ENCODE peak calls at places on chromosomes 4 and X, in four cellular contexts. N is esophagus muscularis mucosa, P is GM23338, Y is breast epithelium. A is an unnamed sample.

GRCh38 chrX:53163436-53163835 is 61.6 kb downstream of the KDM5C start:
- DNase-seq in P (peak), N (no peak), Y (no peak), A (no peak)

GRCh38 chr4:139875456-139875855 is 209.8 kb downstream of the MGST2 start:
- DNase-seq in Y (no peak), N (no peak), P (peak), A (no peak)

GRCh38 chr4:148998719-148999118 is 556.5 kb upstream of the NR3C2 start:
- DNase-seq in N (no peak), P (peak), Y (no peak), A (no peak)

GRCh38 chr4:156799121-156799589 is 172.4 kb downstream of the PDGFC start:
- DNase-seq in N (no peak), Y (no peak), P (no peak), A (no peak)

GRCh38 chr4:94504545-94504944 is 52.8 kb downstream of the PDLIM5 start:
- DNase-seq in N (no peak), P (no peak), Y (no peak), A (no peak)

GRCh38 chr4:156197216-156197615 is 243.6 kb upstream of the CTSO start:
- DNase-seq in N (no peak), Y (no peak), P (peak), A (no peak)

GRCh38 chrX:22116585-22117546 is 84.7 kb downstream of the PHEX start:
- DNase-seq in P (no peak), N (no peak), Y (no peak), A (no peak)

GRCh38 chr4:173752610-173753009 is 222.6 kb upstream of the HAND2 start:
- DNase-seq in P (peak), N (no peak), Y (no peak), A (no peak)

GRCh38 chrX:46831620-46832327 is 5.1 kb upstream of the RP2 start:
- DNase-seq in N (no peak), Y (no peak), P (no peak), A (no peak)

GRCh38 chr4:76354517-76355473 is 48.3 kb downstream of the STBD1 start:
- DNase-seq in P (no peak), N (no peak), Y (no peak), A (no peak)

GRCh38 chrX:68901512-68901911 is 72.7 kb downstream of the EFNB1 start:
- DNase-seq in P (no peak), Y (no peak), N (no peak), A (no peak)

GRCh38 chrX:145881175-145881867 is 63.7 kb downstream of the SLITRK2 start:
- DNase-seq in P (peak), N (no peak), Y (no peak), A (no peak)

GRCh38 chr4:102518703-102519131 is 17.6 kb downstream of the NFKB1 start:
- DNase-seq in Y (no peak), N (no peak), P (no peak), A (no peak)

GRCh38 chrX:135477576-135477975 is 42.9 kb upstream of the INTS6L start:
- DNase-seq in P (peak), N (no peak), Y (peak), A (no peak)

GRCh38 chr4:85738721-85739120 is 263.8 kb downstream of the ARHGAP24 start:
- DNase-seq in Y (no peak), P (no peak), N (no peak), A (no peak)

GRCh38 chr4:7420661-7421040 is 14.1 kb downstream of the PSAPL1 start:
- DNase-seq in P (no peak), N (no peak), Y (no peak), A (no peak)

GRCh38 chrX:39670281-39670680 is 427.5 kb downstream of the BCOR start:
- DNase-seq in N (no peak), P (no peak), Y (no peak), A (no peak)

GRCh38 chr4:68724426-68724825 is 54.0 kb upstream of the UGT2B15 start:
- DNase-seq in N (no peak), P (peak), Y (no peak), A (no peak)

GRCh38 chrX:108309144-108309543 is 129.1 kb downstream of the COL4A6 start:
- DNase-seq in N (no peak), Y (no peak), P (no peak), A (no peak)

GRCh38 chr4:85828295-85828910 is 353.5 kb downstream of the ARHGAP24 start:
- DNase-seq in P (no peak), N (no peak), Y (no peak), A (no peak)

DNA sequence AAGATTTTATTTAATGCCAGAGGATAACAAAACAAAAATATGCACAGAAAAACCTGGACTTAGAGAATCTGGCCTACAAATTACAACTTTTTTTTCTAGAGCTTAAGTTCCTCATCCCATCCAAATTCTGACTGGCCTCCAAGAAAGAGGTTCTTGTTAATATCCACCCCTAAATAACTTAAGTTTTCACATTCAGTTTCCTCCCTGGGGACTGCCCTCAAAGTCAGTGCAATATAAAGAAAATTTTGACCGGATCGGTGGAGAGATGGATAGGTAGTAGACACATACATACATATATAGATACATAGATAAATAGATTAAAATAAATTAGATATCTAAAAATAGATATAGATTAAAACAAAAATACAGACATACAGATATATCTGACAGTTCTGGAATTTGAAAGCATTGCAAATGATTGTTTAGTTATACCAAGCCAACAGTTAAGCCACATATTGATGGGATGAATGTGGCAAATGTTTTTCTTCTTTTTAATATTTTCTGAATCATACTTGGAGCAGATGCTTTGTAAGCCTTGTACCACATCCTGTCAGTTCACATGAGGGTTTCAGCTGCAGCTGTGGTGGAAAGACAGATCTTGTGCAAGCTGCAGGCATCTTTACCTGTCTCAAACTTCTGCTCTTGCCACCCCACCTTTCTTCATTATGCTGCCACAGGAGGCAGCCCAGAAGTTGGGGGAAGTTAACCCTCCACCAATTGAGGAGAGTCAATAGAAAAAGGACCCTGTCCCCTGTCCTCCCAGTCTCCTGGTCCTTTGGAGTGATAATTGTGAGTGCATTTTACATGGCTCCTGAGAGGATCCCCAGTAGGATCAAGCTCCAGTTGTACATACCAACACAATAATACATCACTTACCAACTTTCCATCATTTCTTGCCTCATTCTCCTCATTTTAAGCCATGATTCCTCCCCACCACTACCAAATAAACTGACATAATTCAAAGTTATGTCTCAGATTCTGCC is 58.5 kb upstream of the PRDM8 start:
- DNase-seq in P (no peak), Y (no peak), N (no peak), A (no peak)
- TF ChIP-seq POLR2AphosphoS5 in P (no peak), Y (no peak), N (no peak), A (no peak)

DNA sequence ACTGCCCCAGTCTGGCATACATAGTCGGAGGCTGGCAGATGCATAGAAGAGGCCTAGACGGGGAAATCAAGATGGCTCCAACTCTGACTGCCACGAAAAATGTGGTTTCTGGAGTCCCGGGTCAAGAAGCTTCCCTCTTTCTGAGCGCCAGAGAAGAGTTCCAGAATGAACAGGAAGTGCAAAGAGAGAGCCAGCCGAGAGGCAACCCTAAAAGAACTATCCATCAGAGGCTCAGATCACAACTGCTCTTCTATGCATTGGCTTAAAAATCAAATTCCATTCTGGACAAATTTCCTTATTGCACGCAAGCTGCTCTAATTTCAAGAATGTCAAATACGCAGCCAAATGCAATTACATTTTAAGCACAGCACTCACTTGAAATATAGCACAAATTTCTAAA is 26.0 kb downstream of the OTUD6A start:
- DNase-seq in N (no peak), P (no peak), Y (no peak), A (no peak)
- TF ChIP-seq POLR2AphosphoS5 in N (no peak), P (no peak), Y (no peak), A (no peak)

GRCh38 chr4:123546661-123547060 is 150.1 kb downstream of the SPRY1 start:
- DNase-seq in N (no peak), P (peak), Y (no peak), A (no peak)

GRCh38 chr4:123547818-123548200 is 151.2 kb downstream of the SPRY1 start:
- DNase-seq in Y (no peak), P (no peak), N (no peak), A (no peak)

GRCh38 chr4:123547167-123547817 is 150.7 kb downstream of the SPRY1 start:
- DNase-seq in N (no peak), P (peak), Y (peak), A (no peak)

GRCh38 chr4:123545569-123546122 is 149.1 kb downstream of the SPRY1 start:
- DNase-seq in P (peak), Y (no peak), N (no peak), A (no peak)

GRCh38 chr4:123546123-123546654 is 149.6 kb downstream of the SPRY1 start:
- DNase-seq in P (no peak), Y (no peak), N (no peak), A (no peak)
- TF ChIP-seq POLR2AphosphoS5 in P (no peak), Y (no peak), N (no peak), A (no peak)

GRCh38 chrX:1485033-1485432 is 32.3 kb upstream of the ASMTL start:
- DNase-seq in P (no peak), Y (peak), N (no peak), A (no peak)

GRCh38 chrX:1487401-1487800 is 34.7 kb upstream of the ASMTL start:
- DNase-seq in N (no peak), P (no peak), Y (no peak), A (no peak)

GRCh38 chrX:1488141-1488540 is 35.4 kb upstream of the ASMTL start:
- DNase-seq in P (no peak), Y (no peak), N (no peak), A (no peak)

GRCh38 chrX:1486177-1486576 is 33.5 kb upstream of the ASMTL start:
- DNase-seq in Y (no peak), N (no peak), P (no peak), A (no peak)

DNA sequence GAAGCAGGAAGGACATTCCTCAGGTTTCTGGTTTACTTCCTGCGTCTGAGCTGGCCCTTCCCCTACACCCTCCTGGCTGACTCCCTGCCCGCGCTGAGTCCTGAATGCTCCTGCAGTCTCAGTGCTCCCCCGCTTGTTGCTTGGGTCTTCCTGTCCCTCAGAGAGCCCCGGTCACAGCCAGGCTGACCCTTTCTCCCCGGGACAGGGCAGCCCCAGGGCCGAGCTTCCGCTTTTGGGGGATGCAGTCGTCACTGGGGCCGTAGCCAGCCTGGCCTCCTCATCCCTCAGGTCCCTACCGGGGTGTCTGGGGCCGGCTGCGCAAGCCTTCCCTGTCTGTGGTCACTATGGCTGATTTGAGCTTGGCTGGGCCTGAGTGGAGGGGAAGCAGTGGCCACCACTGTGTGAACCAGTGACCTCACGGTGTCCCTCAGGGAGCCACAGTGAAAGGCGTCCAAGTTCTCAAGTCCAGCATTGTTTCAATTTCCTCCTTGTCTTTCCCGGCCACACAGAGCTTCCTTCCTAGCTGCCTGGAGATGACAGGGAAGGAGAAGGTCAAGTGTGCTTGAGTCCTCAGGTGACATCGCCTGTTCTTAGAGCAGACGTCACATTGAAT is 34.1 kb upstream of the ASMTL start:
- DNase-seq in Y (no peak), N (no peak), P (no peak), A (no peak)
- TF ChIP-seq POLR2AphosphoS5 in Y (peak), N (peak), P (no peak), A (peak)

DNA sequence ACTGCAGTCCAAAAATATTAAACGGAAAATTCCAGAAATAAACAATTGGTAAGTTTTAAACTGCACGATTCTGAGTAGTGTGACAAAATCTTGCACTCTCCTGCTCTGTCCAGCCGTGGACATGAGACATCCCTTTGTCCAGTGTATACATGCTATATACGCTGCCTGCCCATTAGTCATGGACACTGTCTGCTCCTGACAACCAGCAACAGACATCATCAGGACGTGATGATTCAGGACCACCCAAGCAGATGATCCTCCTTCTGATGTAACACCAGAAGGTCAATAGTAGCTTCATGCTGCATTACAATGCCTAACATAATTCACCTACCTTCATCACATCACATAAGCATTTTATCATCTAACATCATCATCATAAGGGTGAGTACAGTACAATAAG is 36.3 kb downstream of the ATRX start:
- DNase-seq in P (no peak), N (no peak), Y (no peak), A (no peak)
- TF ChIP-seq POLR2AphosphoS5 in P (no peak), N (no peak), Y (no peak), A (no peak)

DNA sequence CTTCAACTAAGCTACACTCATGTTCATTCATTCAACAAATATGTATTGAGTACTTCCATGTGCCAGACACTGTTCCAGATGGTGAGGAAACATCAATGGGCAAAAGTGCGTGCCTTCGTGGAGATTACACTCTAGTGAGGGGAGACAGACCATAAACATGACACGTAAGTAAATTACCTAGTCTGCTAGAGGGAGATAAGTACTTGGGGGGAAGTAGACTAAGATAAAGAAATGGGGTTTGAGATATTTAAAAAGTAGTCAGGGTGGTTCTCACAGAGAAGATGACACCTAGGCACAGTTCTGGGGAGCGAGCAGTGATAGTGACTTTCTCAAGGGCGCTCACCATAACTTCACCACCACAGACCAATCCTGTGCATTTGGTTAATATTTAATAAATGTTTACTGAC is 11.7 kb downstream of the JCHAIN start:
- DNase-seq in P (no peak), N (no peak), Y (no peak), A (no peak)
- TF ChIP-seq POLR2AphosphoS5 in P (no peak), N (no peak), Y (no peak), A (no peak)

GRCh38 chr4:137806420-137806819 is 274.1 kb upstream of the PCDH18 start:
- DNase-seq in N (no peak), P (no peak), Y (no peak), A (no peak)

GRCh38 chr4:137804906-137805511 is 272.7 kb upstream of the PCDH18 start:
- DNase-seq in P (no peak), Y (no peak), N (no peak), A (no peak)
- TF ChIP-seq POLR2AphosphoS5 in P (no peak), Y (no peak), N (no peak), A (no peak)

DNA sequence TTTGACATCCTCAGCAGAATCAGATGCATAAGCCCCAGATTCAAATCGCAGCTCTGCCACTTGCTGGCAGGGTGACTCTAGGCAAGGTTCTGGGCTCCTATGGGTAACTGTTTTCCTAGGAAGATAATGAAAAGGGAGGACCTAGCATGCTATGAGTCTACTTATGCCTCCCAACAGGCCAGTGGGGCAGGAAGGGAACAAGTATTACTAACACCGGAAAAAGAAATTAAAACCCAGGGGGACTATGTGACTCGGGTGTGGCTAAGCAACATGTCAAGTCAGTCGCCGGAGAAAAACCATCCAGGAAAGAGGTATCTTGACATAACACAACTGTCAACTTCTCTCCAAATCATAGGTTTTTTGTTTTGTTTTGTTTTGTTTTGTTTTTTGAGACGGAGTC is 45.6 kb upstream of the RBPJ start:
- DNase-seq in N (no peak), Y (no peak), P (no peak), A (no peak)
- TF ChIP-seq POLR2AphosphoS5 in N (no peak), Y (no peak), P (no peak), A (no peak)

GRCh38 chrX:115054876-115055275 is 37.5 kb upstream of the IL13RA2 start:
- DNase-seq in Y (no peak), P (no peak), N (no peak), A (no peak)

GRCh38 chrX:115053223-115053622 is 35.8 kb upstream of the IL13RA2 start:
- DNase-seq in Y (no peak), N (no peak), P (no peak), A (no peak)

DNA sequence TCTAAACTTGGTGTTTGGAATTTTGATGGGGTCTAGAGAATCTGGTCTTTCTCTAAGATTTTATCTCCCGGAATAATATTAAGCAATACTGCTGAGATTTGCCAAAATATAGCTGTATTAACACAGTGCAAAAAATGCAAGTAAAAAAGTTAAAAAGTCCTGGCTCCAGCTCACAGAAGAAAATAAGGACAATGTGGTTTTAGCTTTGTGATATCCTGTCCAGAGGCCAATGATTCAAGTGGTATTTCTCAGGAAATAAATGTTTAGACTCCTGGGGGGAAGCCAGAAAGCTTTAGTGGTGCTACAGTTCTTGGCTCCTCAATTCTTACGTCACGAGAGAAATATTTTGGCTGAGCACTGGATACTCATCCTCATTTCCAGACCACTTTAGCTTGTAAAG is 40.9 kb upstream of the IL13RA2 start:
- DNase-seq in N (no peak), Y (peak), P (no peak), A (no peak)
- TF ChIP-seq POLR2AphosphoS5 in N (no peak), Y (no peak), P (no peak), A (no peak)